ENCODE peak calls at places on chromosomes 12 and 14, in ten cellular contexts. O is keratinocyte, M is skeletal muscle cell, R is tibial artery, H is right lobe of liver, E is astrocyte, K is sigmoid colon, D is BJ, Y is AG09309, U is fibroblast of the aortic adventitia. X is an unnamed sample.

GRCh38 chr12:70962226-70962794 is 41.8 kb upstream of the PTPRR start:
- DNase-seq in O (no peak), M (no peak), R (no peak), H (no peak), E (no peak), K (no peak), D (no peak), Y (no peak), U (no peak), X (no peak)

GRCh38 chr12:12613334-12613733 is 1.7 kb downstream of the CREBL2 start:
- DNase-seq in O (no peak), M (no peak), R (no peak), H (no peak), E (no peak), K (no peak), D (no peak), Y (no peak), U (peak), X (no peak)

GRCh38 chr12:31412292-31412801 is 86.4 kb upstream of the SINHCAF start:
- DNase-seq in O (no peak), M (no peak), R (no peak), H (no peak), E (no peak), K (no peak), D (no peak), Y (no peak), U (no peak), X (no peak)

GRCh38 chr12:125340791-125341190 is 275.6 kb downstream of the AACS start:
- DNase-seq in O (no peak), M (peak), R (no peak), H (peak), E (peak), K (no peak), D (peak), Y (peak), U (peak), X (no peak)

GRCh38 chr14:103126873-103127304 is 3.6 kb downstream of the TNFAIP2 start:
- DNase-seq in O (no peak), M (no peak), R (no peak), H (peak), E (no peak), K (peak), D (no peak), Y (no peak), U (no peak), X (no peak)

GRCh38 chr14:50798048-50798421 is 32.9 kb downstream of the NIN start:
- DNase-seq in O (no peak), M (no peak), R (no peak), H (no peak), E (no peak), K (no peak), D (no peak), Y (no peak), U (no peak), X (no peak)

GRCh38 chr14:106586098-106586704 is 1059.8 kb downstream of the TMEM121 start:
- DNase-seq in O (no peak), M (no peak), R (no peak), H (no peak), E (no peak), K (no peak), D (no peak), Y (no peak), U (no peak), X (no peak)

GRCh38 chr12:9065607-9065856 is 50.2 kb downstream of the A2M start:
- DNase-seq in O (no peak), M (no peak), R (no peak), H (no peak), E (no peak), K (no peak), D (no peak), Y (no peak), U (no peak), X (no peak)

GRCh38 chr12:131831021-131831571 is 2.9 kb downstream of the MMP17 start:
- DNase-seq in O (no peak), M (no peak), R (peak), H (peak), E (no peak), K (peak), D (no peak), Y (no peak), U (peak), X (no peak)

GRCh38 chr12:7031306-7031705 is 13.0 kb upstream of the LPCAT3 start:
- DNase-seq in O (no peak), M (no peak), R (no peak), H (no peak), E (no peak), K (no peak), D (no peak), Y (no peak), U (no peak), X (no peak)

GRCh38 chr14:66240112-66240511 is 246.1 kb upstream of the CCDC196 start:
- DNase-seq in O (no peak), M (peak), R (no peak), H (no peak), E (peak), K (no peak), D (no peak), Y (no peak), U (peak), X (no peak)

GRCh38 chr12:712172-712863 is 40.1 kb upstream of the WNK1 start:
- DNase-seq in O (no peak), M (peak), R (no peak), H (no peak), E (no peak), K (no peak), D (no peak), Y (no peak), U (peak), X (no peak)

GRCh38 chr14:97029800-97030199 is 232.6 kb downstream of the VRK1 start:
- DNase-seq in O (no peak), M (no peak), R (no peak), H (no peak), E (no peak), K (no peak), D (no peak), Y (no peak), U (no peak), X (no peak)

GRCh38 chr14:50335389-50335788 is 23.3 kb downstream of the DMAC2L start:
- DNase-seq in O (no peak), M (no peak), R (peak), H (no peak), E (peak), K (peak), D (no peak), Y (no peak), U (peak), X (no peak)

GRCh38 chr14:61110683-61111082 is 129.6 kb downstream of the SLC38A6 start:
- DNase-seq in O (no peak), M (no peak), R (no peak), H (no peak), E (no peak), K (no peak), D (no peak), Y (no peak), U (no peak), X (no peak)

GRCh38 chr12:57733928-57734327 is 4.6 kb downstream of the AGAP2 start:
- DNase-seq in O (no peak), M (no peak), R (no peak), H (no peak), E (no peak), K (no peak), D (no peak), Y (no peak), U (no peak), X (no peak)

GRCh38 chr14:92599786-92600185 is 86.2 kb downstream of the RIN3 start:
- DNase-seq in O (no peak), M (no peak), R (no peak), H (no peak), E (no peak), K (no peak), D (no peak), Y (no peak), U (no peak), X (no peak)

GRCh38 chr12:49456280-49456679 is 82.5 kb upstream of the KCNH3 start:
- DNase-seq in O (no peak), M (no peak), R (no peak), H (no peak), E (peak), K (no peak), D (no peak), Y (no peak), U (no peak), X (no peak)

GRCh38 chr12:113271853-113272561 is 50.7 kb downstream of the TPCN1 start:
- DNase-seq in O (no peak), M (peak), R (peak), H (peak), E (peak), K (peak), D (peak), Y (peak), U (peak), X (peak)

GRCh38 chr12:4766445-4766844 is 46.2 kb downstream of the GALNT8 start:
- DNase-seq in O (no peak), M (no peak), R (no peak), H (no peak), E (no peak), K (no peak), D (no peak), Y (no peak), U (no peak), X (no peak)

GRCh38 chr12:76757694-76758093 is 6.2 kb upstream of the ZDHHC17 start:
- DNase-seq in O (no peak), M (no peak), R (no peak), H (no peak), E (peak), K (no peak), D (no peak), Y (no peak), U (no peak), X (no peak)

GRCh38 chr14:99644723-99645544 is at the start of gene HHIPL1:
- DNase-seq in O (no peak), M (no peak), R (no peak), H (no peak), E (peak), K (no peak), D (no peak), Y (no peak), U (peak), X (no peak)
- H3K4me3 ChIP-seq in O (peak), M (peak), R (peak), H (peak), E (peak), K (peak), D (peak), Y (peak), U (peak), X (peak)

GRCh38 chr12:120674172-120674571 is 12.8 kb upstream of the MLEC start:
- DNase-seq in O (no peak), M (no peak), R (no peak), H (no peak), E (no peak), K (no peak), D (no peak), Y (no peak), U (no peak), X (no peak)

GRCh38 chr12:120668091-120668796 is 18.7 kb upstream of the MLEC start:
- DNase-seq in O (no peak), M (no peak), R (no peak), H (no peak), E (no peak), K (no peak), D (no peak), Y (no peak), U (no peak), X (no peak)

GRCh38 chr12:120668797-120669054 is 18.2 kb upstream of the MLEC start:
- DNase-seq in O (no peak), M (no peak), R (no peak), H (no peak), E (no peak), K (no peak), D (no peak), Y (no peak), U (no peak), X (no peak)

GRCh38 chr12:120669055-120669828 is 17.7 kb upstream of the MLEC start:
- DNase-seq in O (no peak), M (no peak), R (peak), H (no peak), E (no peak), K (no peak), D (no peak), Y (no peak), U (peak), X (no peak)

DNA sequence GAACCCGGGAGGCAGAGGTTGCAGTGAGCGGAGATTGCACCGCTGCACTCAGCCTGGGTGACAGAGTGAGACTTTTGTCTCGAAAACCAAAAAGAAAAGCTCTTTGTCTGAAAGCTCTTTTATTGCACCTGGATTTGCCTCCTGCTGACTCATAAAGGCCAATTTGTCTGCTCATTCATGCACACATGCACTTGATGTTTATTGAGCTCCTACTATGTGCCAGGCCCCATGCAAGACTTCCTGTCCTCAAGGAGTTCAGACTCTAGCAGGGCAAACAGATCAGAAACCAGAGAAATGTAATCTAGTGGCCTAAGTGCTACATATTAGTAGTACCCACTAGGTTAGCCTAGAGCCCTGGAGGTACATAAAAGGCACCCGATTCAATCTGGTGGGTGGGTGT is 16.3 kb upstream of the MLEC start:
- DNase-seq in O (no peak), M (no peak), R (no peak), H (no peak), E (no peak), K (no peak), D (no peak), Y (no peak), U (no peak), X (no peak)
- H3K4me3 ChIP-seq in O (no peak), M (no peak), R (no peak), H (no peak), E (no peak), K (no peak), D (no peak), Y (no peak), U (no peak), X (no peak)

DNA sequence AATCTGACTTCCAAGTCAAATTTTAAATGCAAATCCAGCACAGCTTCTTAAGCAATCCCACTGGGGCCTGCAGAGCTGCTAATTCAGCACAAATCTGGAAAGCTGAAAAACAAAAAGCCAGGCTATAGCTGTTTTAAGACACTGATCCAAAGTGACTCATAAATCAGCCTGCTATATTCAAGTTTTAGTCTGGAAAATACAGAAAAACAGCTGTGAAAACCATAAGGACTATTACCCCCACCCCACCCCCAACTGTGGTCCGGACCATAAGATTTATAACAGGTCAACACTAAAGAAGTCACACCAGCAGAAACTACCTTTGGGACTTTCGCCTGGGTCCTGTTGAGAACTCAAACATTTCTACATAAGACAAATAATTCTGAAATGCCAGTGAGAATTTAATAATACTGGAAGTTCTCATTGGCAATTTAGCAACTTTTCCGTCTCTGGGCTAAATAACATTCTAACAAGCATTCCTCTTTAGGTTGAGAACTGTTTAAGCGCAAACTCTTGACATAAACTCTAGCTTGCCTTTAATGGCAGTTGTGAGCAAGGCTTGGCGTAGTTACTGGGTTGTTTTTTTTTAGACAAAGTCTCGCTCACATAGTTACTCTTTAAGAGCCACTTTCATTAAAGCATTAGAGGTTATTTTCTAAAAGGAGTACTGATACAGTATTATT is 3.3 kb downstream of the LRIG3 start:
- DNase-seq in O (no peak), M (peak), R (no peak), H (no peak), E (peak), K (no peak), D (no peak), Y (peak), U (peak), X (no peak)
- H3K4me3 ChIP-seq in O (peak), M (peak), R (peak), H (peak), E (peak), K (peak), D (peak), Y (peak), U (peak), X (peak)

GRCh38 chr12:47616440-47616839 is 89.4 kb downstream of the RPAP3 start:
- DNase-seq in O (no peak), M (no peak), R (no peak), H (no peak), E (no peak), K (no peak), D (no peak), Y (no peak), U (peak), X (no peak)

GRCh38 chr12:47621960-47622359 is 83.9 kb downstream of the RPAP3 start:
- DNase-seq in O (no peak), M (no peak), R (no peak), H (no peak), E (no peak), K (no peak), D (no peak), Y (no peak), U (no peak), X (no peak)
- H3K4me3 ChIP-seq in O (no peak), M (no peak), R (no peak), H (no peak), E (no peak), K (no peak), D (no peak), Y (no peak), U (no peak), X (no peak)

DNA sequence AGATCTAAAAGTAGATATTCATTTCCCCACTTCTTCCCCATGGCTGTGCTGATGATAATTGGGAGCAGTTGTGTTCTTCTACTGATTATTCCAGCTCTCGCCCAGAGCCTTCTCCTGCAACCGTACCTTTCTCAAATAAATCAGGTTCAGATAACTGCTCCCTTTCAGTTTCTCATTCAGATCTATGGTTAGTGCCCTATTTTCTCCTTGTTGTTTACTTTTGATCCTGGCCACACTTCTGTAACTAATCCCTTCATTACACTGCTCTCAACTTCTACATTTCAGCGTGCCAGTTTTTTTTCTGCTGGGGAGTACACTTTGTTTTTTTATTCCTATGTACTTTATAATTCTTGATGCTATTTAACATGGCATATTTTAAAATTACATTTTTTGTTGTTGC is 2.8 kb upstream of the STRAP start:
- DNase-seq in O (no peak), M (no peak), R (no peak), H (no peak), E (no peak), K (no peak), D (no peak), Y (no peak), U (no peak), X (no peak)
- H3K4me3 ChIP-seq in O (no peak), M (no peak), R (no peak), H (no peak), E (no peak), K (no peak), D (no peak), Y (no peak), U (no peak), X (no peak)

DNA sequence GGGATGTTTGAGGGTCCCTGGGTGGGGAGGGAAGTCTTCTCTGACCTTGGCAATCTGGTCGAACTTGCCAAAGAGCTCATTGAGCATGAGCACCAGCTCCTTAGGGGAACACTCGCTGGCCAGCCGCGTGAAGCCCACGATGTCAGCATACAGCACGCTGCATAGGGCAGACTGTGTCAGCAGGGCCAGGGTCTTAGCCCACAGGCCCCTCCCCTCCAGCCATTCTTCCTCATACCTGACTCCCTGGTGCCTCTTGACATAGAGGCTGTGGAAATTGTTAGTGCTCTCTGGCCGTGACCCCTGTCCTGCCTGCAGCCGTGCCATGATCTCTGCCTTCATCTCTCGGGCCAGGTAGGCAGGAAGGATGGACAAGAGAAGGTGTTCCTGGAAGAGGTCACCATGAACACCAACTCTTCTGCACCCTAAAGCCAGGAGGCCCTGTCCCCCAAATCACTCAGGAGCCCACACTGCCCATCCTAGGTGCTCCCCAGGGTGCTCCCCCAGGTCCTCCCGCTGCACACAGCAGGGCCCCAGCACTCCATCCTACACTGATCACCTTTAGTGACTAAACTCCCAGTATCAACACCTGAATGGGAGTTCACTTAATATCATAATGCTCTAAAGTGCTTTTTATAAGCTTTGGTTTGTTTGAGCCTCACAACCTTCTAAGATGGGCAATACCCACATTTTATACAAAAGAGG is 3.7 kb downstream of the ADCY4 start:
- DNase-seq in O (no peak), M (no peak), R (no peak), H (peak), E (no peak), K (no peak), D (no peak), Y (no peak), U (no peak), X (no peak)
- H3K4me3 ChIP-seq in O (no peak), M (no peak), R (no peak), H (no peak), E (no peak), K (no peak), D (no peak), Y (no peak), U (no peak), X (no peak)

X was measured in AG04450.